ENCODE peak calls at places on chromosome 6, in nine cellular contexts. H, Y, N, L, T, Z, V, P and U are unnamed samples.

GRCh38 chr6:136792945-136793289 is 640 bp upstream of the MAP3K5 start:
- DNase-seq in H (peak), Y (peak), N (peak), L (peak), T (peak), Z (peak), V (no peak), P (peak), U (peak)

GRCh38 chr6:138455746-138456392 is 43.4 kb downstream of the NHSL1 start:
- DNase-seq in H (no peak), Y (peak), N (no peak), L (peak), T (no peak), Z (no peak), V (peak), P (no peak), U (no peak)

GRCh38 chr6:32854376-32855178 is 585 bp downstream of the PSMB9 start:
- DNase-seq in H (no peak), Y (peak), N (peak), L (no peak), T (no peak), Z (no peak), V (no peak), P (no peak), U (no peak)

GRCh38 chr6:188821-189655 is 103.2 kb upstream of the DUSP22 start:
- DNase-seq in H (peak), Y (peak), N (peak), L (peak), T (no peak), Z (peak), V (peak), P (peak), U (peak)

GRCh38 chr6:36934868-36935267 is 19.7 kb upstream of the PI16 start:
- DNase-seq in H (no peak), Y (no peak), N (no peak), L (no peak), T (no peak), Z (no peak), V (no peak), P (no peak), U (no peak)

GRCh38 chr6:130307752-130308361 is 58.0 kb upstream of the TMEM200A start:
- DNase-seq in H (peak), Y (no peak), N (no peak), L (peak), T (peak), Z (no peak), V (no peak), P (no peak), U (no peak)

GRCh38 chr6:79646006-79646405 is 14.9 kb downstream of the SH3BGRL2 start:
- DNase-seq in H (no peak), Y (peak), N (peak), L (no peak), T (no peak), Z (no peak), V (no peak), P (peak), U (no peak)

GRCh38 chr6:33777716-33778474 is 11.0 kb downstream of the LEMD2 start:
- DNase-seq in H (no peak), Y (no peak), N (no peak), L (no peak), T (no peak), Z (no peak), V (no peak), P (no peak), U (no peak)

GRCh38 chr6:53734473-53735299 is 60.1 kb upstream of the LRRC1 start:
- DNase-seq in H (peak), Y (peak), N (peak), L (peak), T (peak), Z (no peak), V (peak), P (peak), U (no peak)

GRCh38 chr6:37653933-37654565 is 43.6 kb downstream of the MDGA1 start:
- DNase-seq in H (no peak), Y (peak), N (peak), L (peak), T (no peak), Z (no peak), V (peak), P (peak), U (no peak)

GRCh38 chr6:127022297-127022696 is 96.2 kb upstream of the RSPO3 start:
- DNase-seq in H (no peak), Y (no peak), N (no peak), L (no peak), T (peak), Z (peak), V (no peak), P (no peak), U (no peak)

GRCh38 chr6:40719671-40720374 is 132.7 kb upstream of the LRFN2 start:
- DNase-seq in H (no peak), Y (peak), N (peak), L (peak), T (peak), Z (peak), V (no peak), P (peak), U (no peak)

GRCh38 chr6:109442393-109442924 is 1.9 kb downstream of the SMPD2 start:
- DNase-seq in H (no peak), Y (no peak), N (no peak), L (no peak), T (no peak), Z (no peak), V (no peak), P (no peak), U (no peak)

GRCh38 chr6:56370591-56371198 is 123.3 kb upstream of the COL21A1 start:
- DNase-seq in H (peak), Y (no peak), N (no peak), L (peak), T (peak), Z (no peak), V (peak), P (no peak), U (no peak)

GRCh38 chr6:70398783-70399730 is 14.3 kb upstream of the FAM135A start:
- DNase-seq in H (no peak), Y (no peak), N (no peak), L (peak), T (no peak), Z (no peak), V (peak), P (no peak), U (no peak)

GRCh38 chr6:72622094-72622540 is 253 bp downstream of the KCNQ5 start:
- DNase-seq in H (no peak), Y (peak), N (peak), L (no peak), T (no peak), Z (no peak), V (no peak), P (peak), U (peak)
- TF ChIP-seq CTCF in H (peak), Y (peak), N (no peak), L (peak), T (peak), Z (no peak), V (no peak), P (no peak), U (peak)

GRCh38 chr6:166771701-166772100 is 144.7 kb upstream of the RPS6KA2 start:
- DNase-seq in H (no peak), Y (no peak), N (no peak), L (no peak), T (no peak), Z (peak), V (no peak), P (peak), U (no peak)

GRCh38 chr6:166774770-166775169 is 147.7 kb upstream of the RPS6KA2 start:
- DNase-seq in H (no peak), Y (no peak), N (no peak), L (no peak), T (no peak), Z (peak), V (no peak), P (peak), U (no peak)

GRCh38 chr6:166770216-166771116 is 143.4 kb upstream of the RPS6KA2 start:
- DNase-seq in H (no peak), Y (no peak), N (peak), L (no peak), T (no peak), Z (peak), V (no peak), P (peak), U (no peak)

GRCh38 chr6:166774292-166774691 is 147.2 kb upstream of the RPS6KA2 start:
- DNase-seq in H (no peak), Y (no peak), N (no peak), L (no peak), T (no peak), Z (peak), V (no peak), P (peak), U (no peak)

GRCh38 chr6:166772518-166772917 is 145.5 kb upstream of the RPS6KA2 start:
- DNase-seq in H (no peak), Y (peak), N (peak), L (no peak), T (no peak), Z (peak), V (no peak), P (peak), U (no peak)
- TF ChIP-seq CTCF in H (peak), Y (no peak), N (peak), L (peak), T (no peak), Z (no peak), V (peak), P (no peak), U (peak)

GRCh38 chr6:149809798-149810197 is 54.4 kb downstream of the LRP11 start:
- DNase-seq in H (no peak), Y (no peak), N (no peak), L (no peak), T (no peak), Z (no peak), V (no peak), P (no peak), U (no peak)
- TF ChIP-seq CTCF in H (no peak), Y (no peak), N (no peak), L (no peak), T (no peak), Z (no peak), V (no peak), P (no peak), U (no peak)

GRCh38 chr6:52213127-52213526 is 27.0 kb downstream of the IL17A start:
- DNase-seq in H (no peak), Y (peak), N (peak), L (no peak), T (no peak), Z (no peak), V (no peak), P (no peak), U (no peak)
- TF ChIP-seq CTCF in H (no peak), Y (no peak), N (peak), L (no peak), T (no peak), Z (no peak), V (no peak), P (no peak), U (no peak)

GRCh38 chr6:163036251-163036650 is 308.5 kb downstream of the PACRG start:
- DNase-seq in H (no peak), Y (no peak), N (no peak), L (no peak), T (no peak), Z (no peak), V (no peak), P (no peak), U (no peak)
- TF ChIP-seq CTCF in H (no peak), Y (no peak), N (no peak), L (no peak), T (no peak), Z (no peak), V (no peak), P (no peak), U (no peak)

GRCh38 chr6:30491963-30492616 is 2.8 kb downstream of the HLA-E start:
- DNase-seq in H (no peak), Y (peak), N (no peak), L (no peak), T (no peak), Z (peak), V (no peak), P (no peak), U (no peak)

GRCh38 chr6:30494275-30494990 is 5.1 kb downstream of the HLA-E start:
- DNase-seq in H (no peak), Y (peak), N (no peak), L (no peak), T (no peak), Z (peak), V (no peak), P (no peak), U (no peak)

GRCh38 chr6:30495993-30496392 is 6.7 kb downstream of the HLA-E start:
- DNase-seq in H (no peak), Y (no peak), N (no peak), L (no peak), T (no peak), Z (peak), V (no peak), P (no peak), U (no peak)

GRCh38 chr6:30490031-30490876 is 945 bp downstream of the HLA-E start:
- DNase-seq in H (no peak), Y (peak), N (peak), L (peak), T (no peak), Z (peak), V (no peak), P (peak), U (peak)

GRCh38 chr6:30493643-30494250 is 4.4 kb downstream of the HLA-E start:
- DNase-seq in H (no peak), Y (peak), N (peak), L (no peak), T (no peak), Z (peak), V (no peak), P (no peak), U (no peak)
- TF ChIP-seq CTCF in H (no peak), Y (peak), N (peak), L (peak), T (peak), Z (no peak), V (peak), P (peak), U (peak)

GRCh38 chr6:20875369-20875963 is 341.2 kb downstream of the CDKAL1 start:
- DNase-seq in H (peak), Y (no peak), N (no peak), L (peak), T (no peak), Z (no peak), V (no peak), P (peak), U (no peak)
- TF ChIP-seq CTCF in H (peak), Y (no peak), N (peak), L (peak), T (peak), Z (no peak), V (peak), P (no peak), U (peak)